ENCODE peak calls at places on chromosomes 1 and 21, in six cellular contexts. One of them, this sample, is unnamed.

GRCh38 chr1:194598098-194598497 is 1411.7 kb upstream of the B3GALT2 start:
- DNase-seq in ovary: no peak
- DNase-seq in IMR-90: no peak
- DNase-seq in CD8-positive, alpha-beta T cell: no peak
- DNase-seq in Panc1: no peak
- DNase-seq in mucosa of descending colon: no peak
- DNase-seq in this sample: no peak

GRCh38 chr1:169105087-169105433 is 1.4 kb upstream of the ATP1B1 start:
- DNase-seq in ovary: peak
- DNase-seq in Panc1: no peak
- DNase-seq in mucosa of descending colon: no peak
- DNase-seq in IMR-90: no peak
- DNase-seq in CD8-positive, alpha-beta T cell: no peak
- DNase-seq in this sample: no peak

GRCh38 chr1:76866566-76866965 is 714 bp upstream of the ST6GALNAC5 start:
- DNase-seq in CD8-positive, alpha-beta T cell: no peak
- DNase-seq in ovary: no peak
- DNase-seq in Panc1: no peak
- DNase-seq in IMR-90: no peak
- DNase-seq in mucosa of descending colon: no peak
- DNase-seq in this sample: no peak

GRCh38 chr1:18618546-18619466 is 11.8 kb upstream of the PAX7 start:
- DNase-seq in Panc1: no peak
- DNase-seq in CD8-positive, alpha-beta T cell: no peak
- DNase-seq in IMR-90: no peak
- DNase-seq in mucosa of descending colon: no peak
- DNase-seq in ovary: no peak
- DNase-seq in this sample: no peak

GRCh38 chr1:39158330-39159086 is 46.0 kb upstream of the MACF1 start:
- DNase-seq in IMR-90: peak
- DNase-seq in ovary: no peak
- DNase-seq in Panc1: peak
- DNase-seq in CD8-positive, alpha-beta T cell: no peak
- DNase-seq in mucosa of descending colon: peak
- DNase-seq in this sample: peak

GRCh38 chr1:39116868-39117728 is 87.4 kb upstream of the MACF1 start:
- DNase-seq in mucosa of descending colon: no peak
- DNase-seq in Panc1: no peak
- DNase-seq in ovary: no peak
- DNase-seq in CD8-positive, alpha-beta T cell: no peak
- DNase-seq in IMR-90: no peak
- DNase-seq in this sample: no peak

GRCh38 chr1:181175356-181175755 is 86.9 kb downstream of the IER5 start:
- DNase-seq in CD8-positive, alpha-beta T cell: no peak
- DNase-seq in ovary: peak
- DNase-seq in Panc1: no peak
- DNase-seq in mucosa of descending colon: no peak
- DNase-seq in IMR-90: no peak
- DNase-seq in this sample: no peak

GRCh38 chr1:183163311-183163710 is 22.8 kb upstream of the LAMC2 start:
- DNase-seq in mucosa of descending colon: no peak
- DNase-seq in Panc1: peak
- DNase-seq in ovary: no peak
- DNase-seq in CD8-positive, alpha-beta T cell: no peak
- DNase-seq in IMR-90: peak
- DNase-seq in this sample: peak

GRCh38 chr1:247443641-247444040 is 14.3 kb downstream of the OR2B11 start:
- DNase-seq in IMR-90: no peak
- DNase-seq in Panc1: no peak
- DNase-seq in ovary: no peak
- DNase-seq in mucosa of descending colon: no peak
- DNase-seq in CD8-positive, alpha-beta T cell: no peak
- DNase-seq in this sample: no peak

GRCh38 chr21:16193758-16194606 is 464.2 kb downstream of the USP25 start:
- DNase-seq in CD8-positive, alpha-beta T cell: no peak
- DNase-seq in ovary: peak
- DNase-seq in IMR-90: peak
- DNase-seq in Panc1: no peak
- DNase-seq in mucosa of descending colon: peak
- DNase-seq in this sample: peak

GRCh38 chr1:67347688-67348472 is 40.2 kb downstream of the IL12RB2 start:
- DNase-seq in Panc1: peak
- DNase-seq in ovary: peak
- DNase-seq in IMR-90: peak
- DNase-seq in mucosa of descending colon: peak
- DNase-seq in CD8-positive, alpha-beta T cell: no peak
- DNase-seq in this sample: no peak

GRCh38 chr1:199780948-199781347 is 246.6 kb upstream of the NR5A2 start:
- DNase-seq in IMR-90: peak
- DNase-seq in CD8-positive, alpha-beta T cell: no peak
- DNase-seq in mucosa of descending colon: no peak
- DNase-seq in Panc1: no peak
- DNase-seq in ovary: no peak
- DNase-seq in this sample: no peak

GRCh38 chr1:201628490-201628889 is 89.6 kb downstream of the NAV1 start:
- DNase-seq in IMR-90: no peak
- DNase-seq in CD8-positive, alpha-beta T cell: no peak
- DNase-seq in mucosa of descending colon: peak
- DNase-seq in ovary: no peak
- DNase-seq in Panc1: no peak
- DNase-seq in this sample: no peak

GRCh38 chr1:199132006-199132405 is 493.2 kb downstream of the PTPRC start:
- DNase-seq in mucosa of descending colon: no peak
- DNase-seq in IMR-90: no peak
- DNase-seq in CD8-positive, alpha-beta T cell: no peak
- DNase-seq in ovary: no peak
- DNase-seq in Panc1: no peak
- DNase-seq in this sample: no peak

GRCh38 chr1:21933397-21934248 is 3.5 kb downstream of the HSPG2 start:
- DNase-seq in mucosa of descending colon: peak
- DNase-seq in Panc1: no peak
- DNase-seq in IMR-90: no peak
- DNase-seq in CD8-positive, alpha-beta T cell: no peak
- DNase-seq in ovary: peak
- DNase-seq in this sample: no peak

GRCh38 chr1:109112652-109113285 is 1.1 kb upstream of the ELAPOR1 start:
- DNase-seq in mucosa of descending colon: peak
- DNase-seq in IMR-90: peak
- DNase-seq in Panc1: no peak
- DNase-seq in ovary: peak
- DNase-seq in CD8-positive, alpha-beta T cell: peak
- DNase-seq in this sample: no peak

GRCh38 chr1:5830771-5831599 is 161.2 kb downstream of the NPHP4 start:
- DNase-seq in IMR-90: no peak
- DNase-seq in CD8-positive, alpha-beta T cell: no peak
- DNase-seq in mucosa of descending colon: no peak
- DNase-seq in Panc1: no peak
- DNase-seq in ovary: no peak
- DNase-seq in this sample: no peak

GRCh38 chr1:43764581-43764980 is 57.2 kb downstream of the ST3GAL3 start:
- DNase-seq in mucosa of descending colon: no peak
- DNase-seq in CD8-positive, alpha-beta T cell: no peak
- DNase-seq in ovary: no peak
- DNase-seq in IMR-90: no peak
- DNase-seq in Panc1: no peak
- DNase-seq in this sample: no peak

GRCh38 chr1:96721053-96721381 is 567 bp upstream of the PTBP2 start:
- DNase-seq in Panc1: peak
- DNase-seq in CD8-positive, alpha-beta T cell: no peak
- DNase-seq in IMR-90: no peak
- DNase-seq in mucosa of descending colon: no peak
- DNase-seq in ovary: no peak
- DNase-seq in this sample: no peak

GRCh38 chr1:96722161-96722908 is 751 bp downstream of the PTBP2 start:
- DNase-seq in ovary: peak
- DNase-seq in CD8-positive, alpha-beta T cell: no peak
- DNase-seq in IMR-90: peak
- DNase-seq in mucosa of descending colon: peak
- DNase-seq in Panc1: peak
- DNase-seq in this sample: no peak

GRCh38 chr1:96723372-96723771 is 1.8 kb downstream of the PTBP2 start:
- DNase-seq in CD8-positive, alpha-beta T cell: no peak
- DNase-seq in Panc1: no peak
- DNase-seq in IMR-90: no peak
- DNase-seq in ovary: no peak
- DNase-seq in mucosa of descending colon: no peak
- DNase-seq in this sample: no peak

DNA sequence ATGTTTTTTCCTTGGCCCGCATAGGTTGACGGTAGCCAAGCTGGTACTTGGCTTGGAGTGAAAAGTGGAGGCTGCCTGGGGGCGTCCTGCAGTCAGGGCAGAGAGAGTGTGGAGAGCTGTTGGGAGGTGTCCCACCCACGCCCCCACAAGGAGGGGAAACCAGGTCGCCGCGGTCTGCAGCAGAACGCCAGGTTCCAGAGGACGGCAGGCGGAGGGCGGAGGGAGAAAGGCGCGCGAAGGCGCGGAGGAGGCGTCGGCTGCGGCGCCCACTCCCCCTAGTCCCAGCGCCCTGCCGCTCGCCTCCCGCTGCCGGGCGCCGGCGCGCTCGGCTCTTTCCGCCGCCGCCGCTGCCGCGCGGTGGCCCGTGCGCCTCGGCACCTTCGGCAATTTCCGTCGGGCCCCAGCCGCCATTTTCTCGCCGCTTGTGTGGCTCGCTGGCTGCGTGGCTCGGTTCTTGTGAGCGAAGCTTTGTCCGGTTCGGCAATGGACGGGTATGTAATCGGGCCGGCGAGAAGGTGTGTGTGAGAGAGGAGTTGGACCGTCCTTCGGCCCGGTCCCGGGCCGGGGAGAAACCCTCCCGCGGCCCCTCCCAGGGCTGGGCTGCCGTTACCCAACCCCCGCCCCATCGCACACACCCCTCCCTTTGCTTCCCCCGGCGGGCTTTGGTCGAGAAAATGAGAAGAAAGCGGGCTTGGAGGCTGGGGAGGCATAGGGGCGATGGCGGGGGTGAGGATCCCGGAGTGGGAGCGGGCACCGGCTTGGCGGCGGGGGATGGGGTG is at the start of gene PTBP2:
- DNase-seq in Panc1: peak
- DNase-seq in IMR-90: peak
- DNase-seq in mucosa of descending colon: peak
- DNase-seq in CD8-positive, alpha-beta T cell: peak
- DNase-seq in ovary: peak
- DNase-seq in this sample: no peak
- TF ChIP-seq CTCF in Panc1: no peak
- TF ChIP-seq CTCF in IMR-90: no peak
- TF ChIP-seq CTCF in mucosa of descending colon: no peak
- TF ChIP-seq CTCF in CD8-positive, alpha-beta T cell: no peak
- TF ChIP-seq CTCF in ovary: no peak
- TF ChIP-seq CTCF in this sample: no peak

DNA sequence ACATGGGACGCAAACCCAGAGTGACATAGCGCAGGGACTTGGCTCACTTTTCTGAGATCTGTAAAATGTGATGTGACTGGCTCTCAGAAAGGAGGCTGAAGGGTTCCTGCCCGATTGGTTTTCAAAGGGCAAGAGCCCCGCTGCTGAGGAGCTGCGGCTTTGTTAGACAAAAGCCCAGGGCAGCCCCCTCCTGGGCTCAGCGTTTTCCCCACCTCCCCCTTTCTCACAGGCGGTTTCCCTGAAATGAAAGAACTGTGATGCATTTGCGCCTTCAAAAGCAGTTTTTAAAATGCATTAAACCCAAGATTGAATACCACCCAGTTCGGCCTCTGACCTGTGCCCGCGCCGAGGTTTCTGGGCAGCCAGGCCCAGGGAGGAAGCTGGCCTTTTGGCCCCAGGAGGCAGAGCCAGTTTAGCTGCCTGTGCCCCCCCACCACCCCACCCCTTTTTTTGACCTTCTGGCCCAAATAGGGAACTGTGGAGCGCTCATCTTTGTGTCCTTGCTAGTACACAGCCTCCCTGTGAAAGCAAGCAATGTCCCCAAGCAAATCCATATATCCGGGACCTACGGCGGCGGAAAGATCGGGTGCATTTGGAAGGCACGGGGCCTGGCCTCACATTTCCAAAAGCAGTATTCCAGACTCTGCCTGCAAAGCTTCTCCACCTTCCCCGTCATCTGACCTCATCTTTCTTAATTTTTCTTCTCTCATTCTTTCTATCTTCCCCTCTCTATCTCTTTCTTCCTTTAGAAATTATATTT is 28.6 kb downstream of the CD247 start:
- DNase-seq in IMR-90: no peak
- DNase-seq in mucosa of descending colon: no peak
- DNase-seq in CD8-positive, alpha-beta T cell: no peak
- DNase-seq in ovary: no peak
- DNase-seq in Panc1: no peak
- DNase-seq in this sample: no peak
- H3K4me3 ChIP-seq in IMR-90: no peak
- H3K4me3 ChIP-seq in mucosa of descending colon: no peak
- H3K4me3 ChIP-seq in CD8-positive, alpha-beta T cell: peak
- H3K4me3 ChIP-seq in ovary: no peak
- H3K4me3 ChIP-seq in Panc1: no peak
- H3K4me3 ChIP-seq in this sample: no peak

DNA sequence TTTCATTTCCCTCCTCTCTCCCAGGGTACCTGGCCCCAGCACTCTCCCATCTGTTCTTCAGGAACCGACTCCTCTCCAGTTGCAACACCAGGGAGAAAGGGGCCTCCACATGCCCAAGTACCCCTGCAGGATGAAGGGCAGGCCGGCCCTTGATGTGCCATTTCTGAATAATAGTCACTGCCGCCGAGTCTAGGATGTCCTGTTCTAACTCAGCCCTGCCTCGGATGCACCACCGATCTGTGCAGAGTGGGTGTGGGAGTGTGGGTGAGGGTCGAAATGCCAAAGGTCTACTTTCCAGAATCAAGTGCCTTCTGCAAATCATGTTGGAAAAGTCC is 25.4 kb upstream of the SPSB1 start:
- DNase-seq in Panc1: no peak
- DNase-seq in ovary: no peak
- DNase-seq in CD8-positive, alpha-beta T cell: no peak
- DNase-seq in IMR-90: no peak
- DNase-seq in mucosa of descending colon: no peak
- DNase-seq in this sample: no peak
- TF ChIP-seq CTCF in Panc1: peak
- TF ChIP-seq CTCF in ovary: no peak
- TF ChIP-seq CTCF in CD8-positive, alpha-beta T cell: no peak
- TF ChIP-seq CTCF in IMR-90: no peak
- TF ChIP-seq CTCF in mucosa of descending colon: no peak
- TF ChIP-seq CTCF in this sample: no peak

DNA sequence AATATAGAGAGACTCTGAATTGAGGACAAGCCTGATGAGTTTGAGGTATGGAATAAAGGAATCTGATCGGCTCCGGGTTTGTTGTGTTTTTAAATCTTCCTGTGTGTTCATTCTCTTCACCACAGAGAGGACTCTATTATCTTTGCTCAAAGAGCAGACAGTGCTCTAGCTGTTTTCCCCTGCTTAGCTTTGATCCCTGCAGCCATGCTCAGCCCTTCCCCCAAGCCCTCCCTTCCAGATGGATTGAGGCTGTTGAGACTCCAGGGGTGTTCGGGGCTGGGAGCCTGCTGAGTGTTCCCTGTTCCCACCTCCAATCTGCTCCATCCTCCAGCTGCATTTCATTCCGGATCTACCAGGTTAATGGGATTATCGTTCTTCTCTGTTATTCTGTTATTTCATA is 74.2 kb upstream of the CXADR start:
- DNase-seq in CD8-positive, alpha-beta T cell: no peak
- DNase-seq in mucosa of descending colon: no peak
- DNase-seq in Panc1: no peak
- DNase-seq in ovary: no peak
- DNase-seq in IMR-90: no peak
- DNase-seq in this sample: no peak
- H3K4me3 ChIP-seq in CD8-positive, alpha-beta T cell: no peak
- H3K4me3 ChIP-seq in mucosa of descending colon: no peak
- H3K4me3 ChIP-seq in Panc1: no peak
- H3K4me3 ChIP-seq in ovary: no peak
- H3K4me3 ChIP-seq in IMR-90: no peak
- H3K4me3 ChIP-seq in this sample: no peak